ENCODE peak calls at places on chromosome 4, in six cellular contexts. One of them, this sample, is unnamed.

GRCh38 chr4:181939199-181939945 is 303.8 kb upstream of the TENM3 start:
- DNase-seq in ovary: no peak
- DNase-seq in HFFc6: peak
- DNase-seq in activated naive CD8-positive, alpha-beta T cell treated with anti-CD3 and anti-CD28 coated beads, Interleukin-2, amount 10 ng/mL, durations not matched to agents 7 days and 5 days: no peak
- DNase-seq in CD4-positive, CD25-positive, alpha-beta regulatory T cell: no peak
- DNase-seq in GM12892: no peak
- DNase-seq in this sample: no peak

GRCh38 chr4:104519588-104519987 is 24.9 kb upstream of the CXXC4 start:
- DNase-seq in ovary: no peak
- DNase-seq in HFFc6: no peak
- DNase-seq in activated naive CD8-positive, alpha-beta T cell treated with anti-CD3 and anti-CD28 coated beads, Interleukin-2, amount 10 ng/mL, durations not matched to agents 7 days and 5 days: no peak
- DNase-seq in CD4-positive, CD25-positive, alpha-beta regulatory T cell: no peak
- DNase-seq in GM12892: no peak
- DNase-seq in this sample: peak

GRCh38 chr4:122827258-122827887 is 742 bp downstream of the FGF2 start:
- DNase-seq in ovary: peak
- DNase-seq in HFFc6: no peak
- DNase-seq in activated naive CD8-positive, alpha-beta T cell treated with anti-CD3 and anti-CD28 coated beads, Interleukin-2, amount 10 ng/mL, durations not matched to agents 7 days and 5 days: peak
- DNase-seq in CD4-positive, CD25-positive, alpha-beta regulatory T cell: peak
- DNase-seq in GM12892: peak
- DNase-seq in this sample: peak

GRCh38 chr4:108450236-108450898 is 170.0 kb upstream of the RPL34 start:
- DNase-seq in ovary: no peak
- DNase-seq in HFFc6: no peak
- DNase-seq in activated naive CD8-positive, alpha-beta T cell treated with anti-CD3 and anti-CD28 coated beads, Interleukin-2, amount 10 ng/mL, durations not matched to agents 7 days and 5 days: no peak
- DNase-seq in CD4-positive, CD25-positive, alpha-beta regulatory T cell: no peak
- DNase-seq in GM12892: no peak
- DNase-seq in this sample: no peak

GRCh38 chr4:98659741-98660507 is 1.5 kb upstream of the TSPAN5 start:
- DNase-seq in ovary: no peak
- DNase-seq in HFFc6: peak
- DNase-seq in activated naive CD8-positive, alpha-beta T cell treated with anti-CD3 and anti-CD28 coated beads, Interleukin-2, amount 10 ng/mL, durations not matched to agents 7 days and 5 days: no peak
- DNase-seq in CD4-positive, CD25-positive, alpha-beta regulatory T cell: no peak
- DNase-seq in GM12892: no peak
- DNase-seq in this sample: no peak

GRCh38 chr4:602559-602942 is 22.8 kb upstream of the PDE6B start:
- DNase-seq in ovary: no peak
- DNase-seq in HFFc6: no peak
- DNase-seq in activated naive CD8-positive, alpha-beta T cell treated with anti-CD3 and anti-CD28 coated beads, Interleukin-2, amount 10 ng/mL, durations not matched to agents 7 days and 5 days: peak
- DNase-seq in CD4-positive, CD25-positive, alpha-beta regulatory T cell: peak
- DNase-seq in GM12892: no peak
- DNase-seq in this sample: no peak

GRCh38 chr4:152094851-152095700 is 334.3 kb upstream of the GATB start:
- DNase-seq in ovary: no peak
- DNase-seq in HFFc6: peak
- DNase-seq in activated naive CD8-positive, alpha-beta T cell treated with anti-CD3 and anti-CD28 coated beads, Interleukin-2, amount 10 ng/mL, durations not matched to agents 7 days and 5 days: no peak
- DNase-seq in CD4-positive, CD25-positive, alpha-beta regulatory T cell: no peak
- DNase-seq in GM12892: no peak
- DNase-seq in this sample: no peak

GRCh38 chr4:110970642-110971041 is 347.8 kb upstream of the PITX2 start:
- DNase-seq in ovary: no peak
- DNase-seq in HFFc6: peak
- DNase-seq in activated naive CD8-positive, alpha-beta T cell treated with anti-CD3 and anti-CD28 coated beads, Interleukin-2, amount 10 ng/mL, durations not matched to agents 7 days and 5 days: no peak
- DNase-seq in CD4-positive, CD25-positive, alpha-beta regulatory T cell: peak
- DNase-seq in GM12892: no peak
- DNase-seq in this sample: no peak

GRCh38 chr4:7375427-7375826 is 59.3 kb downstream of the PSAPL1 start:
- DNase-seq in ovary: no peak
- DNase-seq in HFFc6: peak
- DNase-seq in activated naive CD8-positive, alpha-beta T cell treated with anti-CD3 and anti-CD28 coated beads, Interleukin-2, amount 10 ng/mL, durations not matched to agents 7 days and 5 days: no peak
- DNase-seq in CD4-positive, CD25-positive, alpha-beta regulatory T cell: no peak
- DNase-seq in GM12892: no peak
- DNase-seq in this sample: no peak

GRCh38 chr4:28555851-28556250 is 1695.2 kb downstream of the STIM2 start:
- DNase-seq in ovary: no peak
- DNase-seq in HFFc6: no peak
- DNase-seq in activated naive CD8-positive, alpha-beta T cell treated with anti-CD3 and anti-CD28 coated beads, Interleukin-2, amount 10 ng/mL, durations not matched to agents 7 days and 5 days: no peak
- DNase-seq in CD4-positive, CD25-positive, alpha-beta regulatory T cell: no peak
- DNase-seq in GM12892: no peak
- DNase-seq in this sample: no peak

GRCh38 chr4:85756938-85757337 is 282.0 kb downstream of the ARHGAP24 start:
- DNase-seq in ovary: no peak
- DNase-seq in HFFc6: peak
- DNase-seq in activated naive CD8-positive, alpha-beta T cell treated with anti-CD3 and anti-CD28 coated beads, Interleukin-2, amount 10 ng/mL, durations not matched to agents 7 days and 5 days: no peak
- DNase-seq in CD4-positive, CD25-positive, alpha-beta regulatory T cell: no peak
- DNase-seq in GM12892: no peak
- DNase-seq in this sample: no peak

GRCh38 chr4:26803462-26803861 is 57.2 kb upstream of the STIM2 start:
- DNase-seq in ovary: no peak
- DNase-seq in HFFc6: peak
- DNase-seq in activated naive CD8-positive, alpha-beta T cell treated with anti-CD3 and anti-CD28 coated beads, Interleukin-2, amount 10 ng/mL, durations not matched to agents 7 days and 5 days: no peak
- DNase-seq in CD4-positive, CD25-positive, alpha-beta regulatory T cell: no peak
- DNase-seq in GM12892: no peak
- DNase-seq in this sample: no peak

GRCh38 chr4:155999743-156000142 is 46.1 kb upstream of the CTSO start:
- DNase-seq in ovary: peak
- DNase-seq in HFFc6: no peak
- DNase-seq in activated naive CD8-positive, alpha-beta T cell treated with anti-CD3 and anti-CD28 coated beads, Interleukin-2, amount 10 ng/mL, durations not matched to agents 7 days and 5 days: no peak
- DNase-seq in CD4-positive, CD25-positive, alpha-beta regulatory T cell: no peak
- DNase-seq in GM12892: no peak
- DNase-seq in this sample: no peak

GRCh38 chr4:55547461-55547770 is 707 bp upstream of the CLOCK start:
- DNase-seq in ovary: no peak
- DNase-seq in HFFc6: no peak
- DNase-seq in activated naive CD8-positive, alpha-beta T cell treated with anti-CD3 and anti-CD28 coated beads, Interleukin-2, amount 10 ng/mL, durations not matched to agents 7 days and 5 days: no peak
- DNase-seq in CD4-positive, CD25-positive, alpha-beta regulatory T cell: no peak
- DNase-seq in GM12892: no peak
- DNase-seq in this sample: no peak

GRCh38 chr4:105994061-105994460 is 98.8 kb downstream of the NPNT start:
- DNase-seq in ovary: no peak
- DNase-seq in HFFc6: no peak
- DNase-seq in activated naive CD8-positive, alpha-beta T cell treated with anti-CD3 and anti-CD28 coated beads, Interleukin-2, amount 10 ng/mL, durations not matched to agents 7 days and 5 days: no peak
- DNase-seq in CD4-positive, CD25-positive, alpha-beta regulatory T cell: no peak
- DNase-seq in GM12892: no peak
- DNase-seq in this sample: no peak

GRCh38 chr4:38856524-38857337 is at the start of gene TLR6:
- DNase-seq in ovary: no peak
- DNase-seq in HFFc6: no peak
- DNase-seq in activated naive CD8-positive, alpha-beta T cell treated with anti-CD3 and anti-CD28 coated beads, Interleukin-2, amount 10 ng/mL, durations not matched to agents 7 days and 5 days: no peak
- DNase-seq in CD4-positive, CD25-positive, alpha-beta regulatory T cell: peak
- DNase-seq in GM12892: peak
- DNase-seq in this sample: peak

GRCh38 chr4:114595207-114595606 is 3.4 kb upstream of the UGT8 start:
- DNase-seq in ovary: no peak
- DNase-seq in HFFc6: no peak
- DNase-seq in activated naive CD8-positive, alpha-beta T cell treated with anti-CD3 and anti-CD28 coated beads, Interleukin-2, amount 10 ng/mL, durations not matched to agents 7 days and 5 days: no peak
- DNase-seq in CD4-positive, CD25-positive, alpha-beta regulatory T cell: no peak
- DNase-seq in GM12892: no peak
- DNase-seq in this sample: no peak

GRCh38 chr4:19381068-19381467 is 870.6 kb upstream of the SLIT2 start:
- DNase-seq in ovary: no peak
- DNase-seq in HFFc6: peak
- DNase-seq in activated naive CD8-positive, alpha-beta T cell treated with anti-CD3 and anti-CD28 coated beads, Interleukin-2, amount 10 ng/mL, durations not matched to agents 7 days and 5 days: no peak
- DNase-seq in CD4-positive, CD25-positive, alpha-beta regulatory T cell: no peak
- DNase-seq in GM12892: no peak
- DNase-seq in this sample: no peak

GRCh38 chr4:68404153-68404552 is 43.1 kb upstream of the TMPRSS11E start:
- DNase-seq in ovary: no peak
- DNase-seq in HFFc6: no peak
- DNase-seq in activated naive CD8-positive, alpha-beta T cell treated with anti-CD3 and anti-CD28 coated beads, Interleukin-2, amount 10 ng/mL, durations not matched to agents 7 days and 5 days: no peak
- DNase-seq in CD4-positive, CD25-positive, alpha-beta regulatory T cell: no peak
- DNase-seq in GM12892: no peak
- DNase-seq in this sample: no peak

GRCh38 chr4:170001688-170002267 is 24.4 kb downstream of the MFAP3L start:
- DNase-seq in ovary: no peak
- DNase-seq in HFFc6: no peak
- DNase-seq in activated naive CD8-positive, alpha-beta T cell treated with anti-CD3 and anti-CD28 coated beads, Interleukin-2, amount 10 ng/mL, durations not matched to agents 7 days and 5 days: no peak
- DNase-seq in CD4-positive, CD25-positive, alpha-beta regulatory T cell: no peak
- DNase-seq in GM12892: no peak
- DNase-seq in this sample: no peak

GRCh38 chr4:2462218-2462991 is 6.5 kb upstream of the RNF4 start:
- DNase-seq in ovary: peak
- DNase-seq in HFFc6: peak
- DNase-seq in activated naive CD8-positive, alpha-beta T cell treated with anti-CD3 and anti-CD28 coated beads, Interleukin-2, amount 10 ng/mL, durations not matched to agents 7 days and 5 days: peak
- DNase-seq in CD4-positive, CD25-positive, alpha-beta regulatory T cell: peak
- DNase-seq in GM12892: peak
- DNase-seq in this sample: peak

GRCh38 chr4:119025916-119026661 is 109.5 kb upstream of the MYOZ2 start:
- DNase-seq in ovary: no peak
- DNase-seq in HFFc6: peak
- DNase-seq in activated naive CD8-positive, alpha-beta T cell treated with anti-CD3 and anti-CD28 coated beads, Interleukin-2, amount 10 ng/mL, durations not matched to agents 7 days and 5 days: no peak
- DNase-seq in CD4-positive, CD25-positive, alpha-beta regulatory T cell: no peak
- DNase-seq in GM12892: no peak
- DNase-seq in this sample: no peak

GRCh38 chr4:101101072-101101471 is 246.3 kb downstream of the PPP3CA start:
- DNase-seq in ovary: no peak
- DNase-seq in HFFc6: no peak
- DNase-seq in activated naive CD8-positive, alpha-beta T cell treated with anti-CD3 and anti-CD28 coated beads, Interleukin-2, amount 10 ng/mL, durations not matched to agents 7 days and 5 days: no peak
- DNase-seq in CD4-positive, CD25-positive, alpha-beta regulatory T cell: no peak
- DNase-seq in GM12892: no peak
- DNase-seq in this sample: no peak

GRCh38 chr4:159719531-159719930 is 616.7 kb downstream of the RAPGEF2 start:
- DNase-seq in ovary: no peak
- DNase-seq in HFFc6: no peak
- DNase-seq in activated naive CD8-positive, alpha-beta T cell treated with anti-CD3 and anti-CD28 coated beads, Interleukin-2, amount 10 ng/mL, durations not matched to agents 7 days and 5 days: no peak
- DNase-seq in CD4-positive, CD25-positive, alpha-beta regulatory T cell: no peak
- DNase-seq in GM12892: no peak
- DNase-seq in this sample: no peak